ENCODE peak calls at places on chromosome 13, in eight cellular contexts. D is CD4-positive, CD25-positive, alpha-beta regulatory T cell; E is suprapubic skin; P is MM.1S; S is upper lobe of right lung; L is BE2C; B is pancreas; V is psoas muscle. W is an unnamed sample.

GRCh38 chr13:109309625-109310363 is 476.6 kb downstream of the IRS2 start:
- DNase-seq in P (no peak), L (no peak), S (no peak), D (no peak), E (no peak), V (no peak), B (peak; percentile 34), W (no peak)

GRCh38 chr13:43058318-43058674 is 34.9 kb downstream of the DNAJC15 start:
- DNase-seq in D (no peak), L (peak; percentile 15), B (no peak), E (no peak), P (no peak), V (no peak), S (no peak), W (peak; percentile 60)

GRCh38 chr13:66265446-66265845 is 964.7 kb downstream of the PCDH9 start:
- DNase-seq in D (no peak), L (no peak), B (no peak), P (no peak), V (no peak), E (no peak), S (no peak), W (no peak)

GRCh38 chr13:49641810-49642291 is 13.5 kb downstream of the ARL11 start:
- DNase-seq in S (peak; percentile 85), P (no peak), B (no peak), D (no peak), L (no peak), V (peak; percentile 45), E (no peak), W (peak; percentile 27)

GRCh38 chr13:112997188-112998135 is 28.4 kb downstream of the MCF2L start:
- DNase-seq in L (no peak), E (no peak), D (no peak), S (no peak), P (no peak), V (no peak), B (no peak), W (peak; percentile 81)

GRCh38 chr13:104837756-104838155 is 1697.7 kb downstream of the EFNB2 start:
- DNase-seq in D (no peak), L (no peak), B (no peak), S (no peak), V (no peak), E (no peak), P (no peak), W (no peak)

GRCh38 chr13:57631607-57632275 is at the start of gene PCDH17:
- DNase-seq in P (peak; percentile 9), L (peak; percentile 75), S (peak; percentile 58), V (peak; percentile 17), D (peak; percentile 5), B (peak; percentile 22), E (no peak), W (no peak)

GRCh38 chr13:28049880-28050871 is 50.2 kb downstream of the FLT3 start:
- DNase-seq in V (no peak), L (no peak), S (no peak), D (no peak), P (no peak), B (no peak), E (no peak), W (no peak)

GRCh38 chr13:99540530-99540929 is 39.3 kb downstream of the TM9SF2 start:
- DNase-seq in P (no peak), V (no peak), D (peak; percentile 16), L (no peak), E (no peak), B (no peak), S (no peak), W (no peak)
- H3K4me1 ChIP-seq in P (no peaks in the 10 kb centered on the region), V (no peaks in the 10 kb centered on the region), D (peaks cover 50% of the 10 kb centered on the region), L (no peaks in the 10 kb centered on the region), E (no peaks in the 10 kb centered on the region), B (no peaks in the 10 kb centered on the region), S (peaks cover 12% of the 10 kb centered on the region), W (no peaks in the 10 kb centered on the region)

DNA sequence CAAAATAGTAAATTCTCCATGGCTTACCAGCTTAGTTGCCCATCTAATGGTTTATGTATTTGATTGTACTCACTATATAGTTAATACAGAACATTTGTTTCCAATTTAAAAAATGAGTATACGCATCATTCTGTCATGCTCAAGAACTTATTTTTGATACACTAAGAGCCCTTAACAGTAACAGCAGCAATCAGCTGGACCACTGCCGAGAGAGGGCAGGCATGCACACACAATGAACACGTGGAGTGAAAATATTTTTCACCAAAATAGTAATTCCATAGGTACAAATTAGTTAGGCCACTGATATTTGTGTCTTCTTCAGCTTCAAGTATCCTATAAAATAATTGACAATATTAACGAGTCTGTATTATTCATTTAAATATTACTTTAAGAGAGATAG is 109.9 kb downstream of the KLF12 start:
- DNase-seq in V (no peak), P (no peak), L (no peak), E (no peak), S (no peak), D (no peak), B (no peak), W (no peak)
- H3K4me1 ChIP-seq in V (peaks cover 3% of the 10 kb centered on the region), P (peaks cover 26% of the 10 kb centered on the region), L (peaks cover 4% of the 10 kb centered on the region), E (no peaks in the 10 kb centered on the region), S (no peaks in the 10 kb centered on the region), D (peaks cover 41% of the 10 kb centered on the region), B (no peaks in the 10 kb centered on the region), W (peaks cover 11% of the 10 kb centered on the region)

GRCh38 chr13:99378985-99379734 is 72.0 kb upstream of the GPR183 start:
- DNase-seq in V (no peak), B (no peak), S (no peak), L (no peak), D (no peak), P (no peak), E (no peak), W (no peak)
- H3K4me1 ChIP-seq in V (no peaks in the 10 kb centered on the region), B (no peaks in the 10 kb centered on the region), S (no peaks in the 10 kb centered on the region), L (no peaks in the 10 kb centered on the region), D (peaks cover 62% of the 10 kb centered on the region), P (no peaks in the 10 kb centered on the region), E (peaks cover 12% of the 10 kb centered on the region), W (peaks cover 6% of the 10 kb centered on the region)

DNA sequence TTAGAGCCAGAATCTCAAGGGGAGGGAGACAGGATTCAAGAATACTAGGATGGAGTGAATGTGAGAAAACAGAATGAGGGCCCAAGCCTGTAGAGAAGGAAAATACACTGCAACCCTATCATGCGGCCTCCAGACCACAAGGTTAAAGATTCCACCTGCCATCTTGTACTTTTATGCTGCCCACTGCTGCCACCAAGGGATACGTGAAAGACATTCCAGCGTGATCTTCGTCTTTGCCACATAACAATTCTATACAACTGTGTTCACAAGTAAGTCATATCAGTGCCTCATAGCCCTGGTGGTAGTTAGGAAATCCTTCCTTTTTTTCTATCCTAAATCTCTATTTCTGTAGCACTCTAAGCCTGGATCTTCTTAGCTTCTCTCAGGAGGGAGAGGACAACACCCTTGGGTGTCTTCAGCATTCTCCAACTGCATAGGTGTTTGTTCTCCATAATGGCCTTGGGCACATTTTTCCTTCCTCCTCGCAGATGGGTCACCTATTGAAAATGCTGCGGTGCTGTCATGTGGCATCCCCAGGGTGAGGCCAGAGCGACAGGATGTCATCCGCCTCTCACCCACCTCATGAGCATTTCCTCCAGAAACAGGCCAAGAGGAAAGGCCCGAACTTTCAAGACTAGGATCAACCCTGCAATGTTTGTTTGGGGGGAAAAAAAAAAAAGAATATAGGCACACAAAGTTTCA is 13.6 kb downstream of the TPT1 start:
- DNase-seq in E (no peak), D (no peak), L (no peak), V (no peak), P (no peak), S (no peak), B (no peak), W (no peak)
- H3K4me1 ChIP-seq in E (peaks cover 23% of the 10 kb centered on the region), D (peaks cover 20% of the 10 kb centered on the region), L (peaks cover 17% of the 10 kb centered on the region), V (peaks cover 46% of the 10 kb centered on the region), P (no peaks in the 10 kb centered on the region), S (peaks cover 48% of the 10 kb centered on the region), B (no peaks in the 10 kb centered on the region), W (peaks cover 8% of the 10 kb centered on the region)

GRCh38 chr13:54445453-54445852 is 1416.8 kb downstream of the OLFM4 start:
- DNase-seq in P (no peak), B (no peak), E (no peak), L (no peak), S (no peak), D (no peak), V (no peak), W (no peak)

GRCh38 chr13:54449922-54450321 is 1421.3 kb downstream of the OLFM4 start:
- DNase-seq in D (no peak), S (no peak), E (no peak), B (no peak), L (no peak), P (no peak), V (no peak), W (no peak)

DNA sequence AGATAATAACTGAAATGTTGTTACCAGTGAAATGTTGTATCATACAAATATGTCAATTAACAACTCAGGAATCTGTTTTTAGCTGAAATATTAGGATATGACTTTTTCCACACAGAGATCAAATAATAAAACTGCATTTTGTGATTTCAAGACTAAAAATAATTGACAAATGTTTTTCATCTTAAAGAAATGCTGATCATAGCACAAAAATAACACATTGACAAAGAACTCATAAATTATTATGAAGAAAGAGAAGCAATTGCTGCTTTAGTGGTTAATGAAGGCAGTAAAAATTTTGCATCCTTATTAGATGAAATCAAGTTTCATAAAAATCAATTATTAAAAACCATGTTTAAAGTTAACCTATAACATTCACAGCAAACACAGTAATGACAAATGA is 1417.3 kb downstream of the OLFM4 start:
- DNase-seq in E (no peak), S (no peak), V (no peak), P (no peak), D (no peak), L (no peak), B (no peak), W (no peak)
- H3K4me1 ChIP-seq in E (no peaks in the 10 kb centered on the region), S (no peaks in the 10 kb centered on the region), V (no peaks in the 10 kb centered on the region), P (no peaks in the 10 kb centered on the region), D (no peaks in the 10 kb centered on the region), L (no peaks in the 10 kb centered on the region), B (no peaks in the 10 kb centered on the region), W (no peaks in the 10 kb centered on the region)

DNA sequence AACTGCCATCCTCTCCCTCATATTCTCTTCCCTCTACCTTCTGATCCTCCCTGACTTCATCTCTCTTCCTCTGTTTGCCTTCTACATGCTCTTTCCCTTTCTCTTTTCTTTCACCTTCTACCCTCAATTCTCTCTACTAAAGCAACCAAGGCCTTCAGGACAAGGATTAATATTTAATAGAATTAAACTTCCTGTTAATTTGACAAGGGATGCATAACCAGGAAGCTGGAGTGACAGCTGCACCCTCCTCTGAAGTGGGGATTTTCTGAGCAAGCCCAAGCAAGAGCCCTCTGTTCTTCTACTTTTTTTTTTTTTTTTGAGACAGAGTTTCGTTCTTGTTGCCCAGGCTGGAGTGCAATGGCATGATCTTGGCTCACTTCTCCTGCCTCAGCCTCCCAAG is 63.4 kb upstream of the MED4 start:
- DNase-seq in P (no peak), V (no peak), L (no peak), S (no peak), B (no peak), D (peak; percentile 30), E (no peak), W (no peak)
- H3K4me1 ChIP-seq in P (no peaks in the 10 kb centered on the region), V (no peaks in the 10 kb centered on the region), L (no peaks in the 10 kb centered on the region), S (peaks cover 21% of the 10 kb centered on the region), B (no peaks in the 10 kb centered on the region), D (peaks cover 44% of the 10 kb centered on the region), E (peaks cover 89% of the 10 kb centered on the region), W (no peaks in the 10 kb centered on the region)